ENCODE peak calls at places on chromosomes 6 and 20, in nine cellular contexts. W is psoas muscle; F is NCI-H1436; V is activated T-cell treated with anti-CD3 and anti-CD28 coated beads for 24 hours; O is heart left ventricle; C is iris pigment epithelial cell; S is RCC 7860; U is effector memory CD8-positive, alpha-beta T cell; Q is fibroblast of mammary gland. N is an unnamed sample.

GRCh38 chr6:64815718-64816117 is 891.3 kb downstream of the EYS start:
- DNase-seq in W (no peak), F (no peak), V (no peak), O (no peak), C (peak), S (peak), U (no peak), Q (peak), N (no peak)

GRCh38 chr6:44034931-44035345 is 92.3 kb downstream of the MRPL14 start:
- DNase-seq in W (no peak), F (no peak), V (no peak), O (no peak), C (no peak), S (peak), U (no peak), Q (no peak), N (peak)

GRCh38 chr6:53979468-53980067 is 131.7 kb upstream of the MLIP start:
- DNase-seq in W (no peak), F (peak), V (no peak), O (no peak), C (peak), S (no peak), U (no peak), Q (peak), N (no peak)

GRCh38 chr6:130997061-130997753 is 65.8 kb downstream of the EPB41L2 start:
- DNase-seq in W (no peak), F (no peak), V (no peak), O (no peak), C (peak), S (no peak), U (no peak), Q (no peak), N (no peak)

GRCh38 chr6:36377594-36377993 is 9.9 kb downstream of the ETV7 start:
- DNase-seq in W (no peak), F (no peak), V (no peak), O (no peak), C (no peak), S (no peak), U (no peak), Q (no peak), N (no peak)

GRCh38 chr6:79941489-79942151 is 5.7 kb downstream of the ELOVL4 start:
- DNase-seq in W (no peak), F (no peak), V (no peak), O (no peak), C (no peak), S (no peak), U (no peak), Q (no peak), N (no peak)

GRCh38 chr6:71190809-71191208 is 97.8 kb upstream of the OGFRL1 start:
- DNase-seq in W (no peak), F (no peak), V (no peak), O (no peak), C (peak), S (peak), U (no peak), Q (peak), N (no peak)

GRCh38 chr6:35396991-35397390 is 54.6 kb downstream of the PPARD start:
- DNase-seq in W (no peak), F (no peak), V (no peak), O (no peak), C (no peak), S (no peak), U (no peak), Q (peak), N (no peak)

GRCh38 chr6:159590794-159591193 is 102.2 kb downstream of the SOD2 start:
- DNase-seq in W (no peak), F (no peak), V (no peak), O (no peak), C (no peak), S (no peak), U (no peak), Q (peak), N (no peak)

GRCh38 chr6:56526860-56527544 is 115.7 kb downstream of the DST start:
- DNase-seq in W (no peak), F (no peak), V (no peak), O (no peak), C (no peak), S (no peak), U (no peak), Q (peak), N (no peak)

GRCh38 chr20:48771542-48771941 is 56.3 kb downstream of the PREX1 start:
- DNase-seq in W (no peak), F (no peak), V (no peak), O (no peak), C (no peak), S (no peak), U (no peak), Q (peak), N (no peak)

GRCh38 chr6:152189736-152190135 is 382.3 kb downstream of the ESR1 start:
- DNase-seq in W (no peak), F (no peak), V (no peak), O (no peak), C (peak), S (no peak), U (no peak), Q (peak), N (no peak)

GRCh38 chr6:12957321-12958051 is 240.9 kb downstream of the PHACTR1 start:
- DNase-seq in W (peak), F (no peak), V (peak), O (peak), C (peak), S (no peak), U (peak), Q (peak), N (peak)

GRCh38 chr6:79946242-79946641 is 1.1 kb downstream of the ELOVL4 start:
- DNase-seq in W (no peak), F (peak), V (no peak), O (no peak), C (peak), S (no peak), U (no peak), Q (peak), N (no peak)

GRCh38 chr6:148927581-148927980 is 180.8 kb downstream of the UST start:
- DNase-seq in W (no peak), F (no peak), V (no peak), O (no peak), C (no peak), S (no peak), U (no peak), Q (no peak), N (no peak)

GRCh38 chr6:154868143-154868594 is 126.9 kb upstream of the TIAM2 start:
- DNase-seq in W (no peak), F (peak), V (no peak), O (no peak), C (peak), S (peak), U (no peak), Q (peak), N (no peak)

GRCh38 chr20:62368629-62369507 is 1.8 kb upstream of the LAMA5 start:
- DNase-seq in W (peak), F (no peak), V (no peak), O (no peak), C (no peak), S (peak), U (no peak), Q (peak), N (peak)

GRCh38 chr6:153862139-153862538 is 176.9 kb upstream of the OPRM1 start:
- DNase-seq in W (no peak), F (no peak), V (no peak), O (no peak), C (no peak), S (no peak), U (no peak), Q (no peak), N (no peak)

GRCh38 chr6:33702345-33702977 is 9.0 kb downstream of the UQCC2 start:
- DNase-seq in W (no peak), F (peak), V (no peak), O (no peak), C (peak), S (peak), U (peak), Q (peak), N (peak)

GRCh38 chr6:71197267-71197666 is 91.3 kb upstream of the OGFRL1 start:
- DNase-seq in W (no peak), F (no peak), V (no peak), O (no peak), C (peak), S (peak), U (no peak), Q (peak), N (no peak)

GRCh38 chr20:15227102-15227501 is 889.7 kb upstream of the FLRT3 start:
- DNase-seq in W (no peak), F (no peak), V (no peak), O (no peak), C (no peak), S (no peak), U (no peak), Q (no peak), N (no peak)

GRCh38 chr6:166672624-166673165 is 45.6 kb upstream of the RPS6KA2 start:
- DNase-seq in W (no peak), F (no peak), V (no peak), O (no peak), C (no peak), S (no peak), U (no peak), Q (peak), N (no peak)

GRCh38 chr6:161444464-161444863 is 170.6 kb upstream of the AGPAT4 start:
- DNase-seq in W (peak), F (peak), V (no peak), O (no peak), C (no peak), S (no peak), U (no peak), Q (peak), N (no peak)

GRCh38 chr6:21678990-21679389 is 85.4 kb downstream of the SOX4 start:
- DNase-seq in W (no peak), F (no peak), V (no peak), O (no peak), C (peak), S (peak), U (no peak), Q (peak), N (no peak)

GRCh38 chr6:1701668-1702353 is 92.1 kb downstream of the FOXC1 start:
- DNase-seq in W (no peak), F (no peak), V (no peak), O (no peak), C (peak), S (no peak), U (no peak), Q (peak), N (no peak)

GRCh38 chr6:63305278-63305677 is 14.5 kb downstream of the LGSN start:
- DNase-seq in W (no peak), F (no peak), V (no peak), O (no peak), C (no peak), S (no peak), U (no peak), Q (peak), N (no peak)

GRCh38 chr6:475341-475740 is 83.8 kb downstream of the IRF4 start:
- DNase-seq in W (no peak), F (no peak), V (no peak), O (no peak), C (no peak), S (no peak), U (no peak), Q (no peak), N (no peak)

GRCh38 chr6:20680697-20681165 is 146.5 kb downstream of the CDKAL1 start:
- DNase-seq in W (no peak), F (no peak), V (no peak), O (no peak), C (peak), S (no peak), U (no peak), Q (no peak), N (no peak)

GRCh38 chr6:112911949-112912348 is 564.8 kb downstream of the RFPL4B start:
- DNase-seq in W (no peak), F (no peak), V (no peak), O (no peak), C (no peak), S (no peak), U (no peak), Q (peak), N (no peak)

GRCh38 chr6:41594326-41594725 is 43.9 kb upstream of the MDFI start:
- DNase-seq in W (no peak), F (no peak), V (no peak), O (no peak), C (no peak), S (no peak), U (no peak), Q (peak), N (no peak)

GRCh38 chr20:23050847-23051627 is 1.6 kb upstream of the THBD start:
- DNase-seq in W (peak), F (no peak), V (no peak), O (peak), C (peak), S (peak), U (no peak), Q (peak), N (peak)

GRCh38 chr6:13908955-13909381 is 15.8 kb upstream of the RNF182 start:
- DNase-seq in W (no peak), F (peak), V (peak), O (peak), C (peak), S (peak), U (peak), Q (peak), N (peak)

GRCh38 chr20:46872315-46873211 is 22.1 kb upstream of the EYA2 start:
- DNase-seq in W (no peak), F (no peak), V (no peak), O (no peak), C (peak), S (no peak), U (no peak), Q (peak), N (no peak)

GRCh38 chr6:90397929-90398674 is 101.5 kb upstream of the BACH2 start:
- DNase-seq in W (no peak), F (no peak), V (peak), O (no peak), C (peak), S (peak), U (peak), Q (no peak), N (no peak)

GRCh38 chr20:63698739-63699465 is 2.5 kb downstream of the TNFRSF6B start:
- DNase-seq in W (peak), F (no peak), V (no peak), O (peak), C (peak), S (peak), U (no peak), Q (peak), N (peak)

GRCh38 chr6:29696147-29697129 is 15.5 kb upstream of the ZFP57 start:
- DNase-seq in W (no peak), F (no peak), V (no peak), O (no peak), C (peak), S (no peak), U (no peak), Q (peak), N (no peak)

GRCh38 chr6:46684771-46685170 is 2.9 kb upstream of the TDRD6 start:
- DNase-seq in W (no peak), F (no peak), V (no peak), O (no peak), C (peak), S (peak), U (no peak), Q (peak), N (no peak)

GRCh38 chr6:40011844-40012243 is 77.6 kb upstream of the MOCS1 start:
- DNase-seq in W (no peak), F (no peak), V (no peak), O (no peak), C (no peak), S (no peak), U (no peak), Q (no peak), N (no peak)

GRCh38 chr20:48025661-48026060 is 240.4 kb upstream of the SULF2 start:
- DNase-seq in W (no peak), F (no peak), V (no peak), O (no peak), C (peak), S (peak), U (no peak), Q (peak), N (no peak)